ENCODE peak calls at places on chromosomes 16 and 17, in eight cellular contexts. One of them, this sample, is unnamed.

GRCh38 chr16:9134739-9135138 is 43.3 kb downstream of the HAPSTR1 start:
- DNase-seq in stimulated activated CD4-positive, alpha-beta T cell treated with anti-CD3 and anti-CD28 coated beads, Interleukin-4, amount 100 ng/mL, for 1 hour: peak
- DNase-seq in T-helper 17 cell: no peak
- DNase-seq in activated naive CD8-positive, alpha-beta T cell treated with anti-CD3 and anti-CD28 coated beads for 36 hours: peak
- DNase-seq in fibroblast of pulmonary artery: peak
- DNase-seq in GM23338: peak
- DNase-seq in esophagus squamous epithelium: no peak
- DNase-seq in tibial nerve: no peak
- DNase-seq in this sample: peak

GRCh38 chr17:75034236-75034908 is 12.4 kb downstream of the ATP5PD start:
- DNase-seq in esophagus squamous epithelium: no peak
- DNase-seq in GM23338: peak
- DNase-seq in stimulated activated CD4-positive, alpha-beta T cell treated with anti-CD3 and anti-CD28 coated beads, Interleukin-4, amount 100 ng/mL, for 1 hour: peak
- DNase-seq in activated naive CD8-positive, alpha-beta T cell treated with anti-CD3 and anti-CD28 coated beads for 36 hours: peak
- DNase-seq in fibroblast of pulmonary artery: peak
- DNase-seq in tibial nerve: peak
- DNase-seq in T-helper 17 cell: peak
- DNase-seq in this sample: peak

GRCh38 chr16:59111280-59111679 is 377.2 kb upstream of the GOT2 start:
- DNase-seq in esophagus squamous epithelium: no peak
- DNase-seq in activated naive CD8-positive, alpha-beta T cell treated with anti-CD3 and anti-CD28 coated beads for 36 hours: no peak
- DNase-seq in T-helper 17 cell: no peak
- DNase-seq in fibroblast of pulmonary artery: no peak
- DNase-seq in stimulated activated CD4-positive, alpha-beta T cell treated with anti-CD3 and anti-CD28 coated beads, Interleukin-4, amount 100 ng/mL, for 1 hour: no peak
- DNase-seq in tibial nerve: no peak
- DNase-seq in GM23338: no peak
- DNase-seq in this sample: no peak

GRCh38 chr16:24499193-24499814 is 40.1 kb upstream of the RBBP6 start:
- DNase-seq in activated naive CD8-positive, alpha-beta T cell treated with anti-CD3 and anti-CD28 coated beads for 36 hours: peak
- DNase-seq in esophagus squamous epithelium: no peak
- DNase-seq in T-helper 17 cell: no peak
- DNase-seq in fibroblast of pulmonary artery: peak
- DNase-seq in tibial nerve: no peak
- DNase-seq in stimulated activated CD4-positive, alpha-beta T cell treated with anti-CD3 and anti-CD28 coated beads, Interleukin-4, amount 100 ng/mL, for 1 hour: no peak
- DNase-seq in GM23338: peak
- DNase-seq in this sample: peak

GRCh38 chr17:5050281-5050680 is 15.1 kb upstream of the SLC52A1 start:
- DNase-seq in fibroblast of pulmonary artery: peak
- DNase-seq in stimulated activated CD4-positive, alpha-beta T cell treated with anti-CD3 and anti-CD28 coated beads, Interleukin-4, amount 100 ng/mL, for 1 hour: no peak
- DNase-seq in esophagus squamous epithelium: no peak
- DNase-seq in tibial nerve: no peak
- DNase-seq in T-helper 17 cell: no peak
- DNase-seq in activated naive CD8-positive, alpha-beta T cell treated with anti-CD3 and anti-CD28 coated beads for 36 hours: no peak
- DNase-seq in GM23338: no peak
- DNase-seq in this sample: no peak

GRCh38 chr17:82408938-82409318 is 9.2 kb upstream of the HEXD start:
- DNase-seq in esophagus squamous epithelium: no peak
- DNase-seq in activated naive CD8-positive, alpha-beta T cell treated with anti-CD3 and anti-CD28 coated beads for 36 hours: no peak
- DNase-seq in fibroblast of pulmonary artery: no peak
- DNase-seq in T-helper 17 cell: no peak
- DNase-seq in stimulated activated CD4-positive, alpha-beta T cell treated with anti-CD3 and anti-CD28 coated beads, Interleukin-4, amount 100 ng/mL, for 1 hour: no peak
- DNase-seq in GM23338: no peak
- DNase-seq in tibial nerve: no peak
- DNase-seq in this sample: no peak

GRCh38 chr16:15643453-15644305 is 725 bp upstream of the MARF1 start:
- DNase-seq in fibroblast of pulmonary artery: peak
- DNase-seq in GM23338: peak
- DNase-seq in T-helper 17 cell: no peak
- DNase-seq in activated naive CD8-positive, alpha-beta T cell treated with anti-CD3 and anti-CD28 coated beads for 36 hours: no peak
- DNase-seq in esophagus squamous epithelium: no peak
- DNase-seq in stimulated activated CD4-positive, alpha-beta T cell treated with anti-CD3 and anti-CD28 coated beads, Interleukin-4, amount 100 ng/mL, for 1 hour: peak
- DNase-seq in tibial nerve: no peak
- DNase-seq in this sample: peak

GRCh38 chr16:67676939-67677338 is 10.3 kb downstream of the C16orf86 start:
- DNase-seq in esophagus squamous epithelium: no peak
- DNase-seq in fibroblast of pulmonary artery: no peak
- DNase-seq in tibial nerve: no peak
- DNase-seq in T-helper 17 cell: no peak
- DNase-seq in activated naive CD8-positive, alpha-beta T cell treated with anti-CD3 and anti-CD28 coated beads for 36 hours: no peak
- DNase-seq in GM23338: no peak
- DNase-seq in stimulated activated CD4-positive, alpha-beta T cell treated with anti-CD3 and anti-CD28 coated beads, Interleukin-4, amount 100 ng/mL, for 1 hour: no peak
- DNase-seq in this sample: no peak

GRCh38 chr17:6454495-6455320 is 10.5 kb downstream of the PIMREG start:
- DNase-seq in activated naive CD8-positive, alpha-beta T cell treated with anti-CD3 and anti-CD28 coated beads for 36 hours: no peak
- DNase-seq in stimulated activated CD4-positive, alpha-beta T cell treated with anti-CD3 and anti-CD28 coated beads, Interleukin-4, amount 100 ng/mL, for 1 hour: no peak
- DNase-seq in esophagus squamous epithelium: no peak
- DNase-seq in tibial nerve: no peak
- DNase-seq in fibroblast of pulmonary artery: no peak
- DNase-seq in GM23338: peak
- DNase-seq in T-helper 17 cell: no peak
- DNase-seq in this sample: no peak

GRCh38 chr17:38868095-38868967 is 1.5 kb upstream of the LASP1 start:
- DNase-seq in GM23338: peak
- DNase-seq in esophagus squamous epithelium: no peak
- DNase-seq in fibroblast of pulmonary artery: peak
- DNase-seq in T-helper 17 cell: no peak
- DNase-seq in tibial nerve: peak
- DNase-seq in activated naive CD8-positive, alpha-beta T cell treated with anti-CD3 and anti-CD28 coated beads for 36 hours: peak
- DNase-seq in stimulated activated CD4-positive, alpha-beta T cell treated with anti-CD3 and anti-CD28 coated beads, Interleukin-4, amount 100 ng/mL, for 1 hour: no peak
- DNase-seq in this sample: peak

GRCh38 chr17:32269377-32269776 is 3.7 kb downstream of the RHBDL3 start:
- DNase-seq in fibroblast of pulmonary artery: no peak
- DNase-seq in stimulated activated CD4-positive, alpha-beta T cell treated with anti-CD3 and anti-CD28 coated beads, Interleukin-4, amount 100 ng/mL, for 1 hour: no peak
- DNase-seq in tibial nerve: no peak
- DNase-seq in T-helper 17 cell: no peak
- DNase-seq in GM23338: no peak
- DNase-seq in esophagus squamous epithelium: no peak
- DNase-seq in activated naive CD8-positive, alpha-beta T cell treated with anti-CD3 and anti-CD28 coated beads for 36 hours: no peak
- DNase-seq in this sample: no peak

GRCh38 chr17:34725008-34725407 is 145.6 kb downstream of the TMEM132E start:
- DNase-seq in tibial nerve: no peak
- DNase-seq in stimulated activated CD4-positive, alpha-beta T cell treated with anti-CD3 and anti-CD28 coated beads, Interleukin-4, amount 100 ng/mL, for 1 hour: no peak
- DNase-seq in fibroblast of pulmonary artery: no peak
- DNase-seq in esophagus squamous epithelium: no peak
- DNase-seq in GM23338: no peak
- DNase-seq in T-helper 17 cell: no peak
- DNase-seq in activated naive CD8-positive, alpha-beta T cell treated with anti-CD3 and anti-CD28 coated beads for 36 hours: no peak
- DNase-seq in this sample: no peak

GRCh38 chr17:17387017-17387416 is 83.8 kb downstream of the NT5M start:
- DNase-seq in stimulated activated CD4-positive, alpha-beta T cell treated with anti-CD3 and anti-CD28 coated beads, Interleukin-4, amount 100 ng/mL, for 1 hour: no peak
- DNase-seq in esophagus squamous epithelium: no peak
- DNase-seq in T-helper 17 cell: no peak
- DNase-seq in GM23338: no peak
- DNase-seq in activated naive CD8-positive, alpha-beta T cell treated with anti-CD3 and anti-CD28 coated beads for 36 hours: no peak
- DNase-seq in fibroblast of pulmonary artery: no peak
- DNase-seq in tibial nerve: no peak
- DNase-seq in this sample: no peak

GRCh38 chr16:716250-716607 is 1.3 kb downstream of the METRN start:
- DNase-seq in fibroblast of pulmonary artery: peak
- DNase-seq in tibial nerve: peak
- DNase-seq in esophagus squamous epithelium: no peak
- DNase-seq in stimulated activated CD4-positive, alpha-beta T cell treated with anti-CD3 and anti-CD28 coated beads, Interleukin-4, amount 100 ng/mL, for 1 hour: no peak
- DNase-seq in T-helper 17 cell: no peak
- DNase-seq in GM23338: peak
- DNase-seq in activated naive CD8-positive, alpha-beta T cell treated with anti-CD3 and anti-CD28 coated beads for 36 hours: no peak
- DNase-seq in this sample: no peak

GRCh38 chr16:54280751-54281150 is 5.8 kb downstream of the IRX3 start:
- DNase-seq in T-helper 17 cell: no peak
- DNase-seq in activated naive CD8-positive, alpha-beta T cell treated with anti-CD3 and anti-CD28 coated beads for 36 hours: no peak
- DNase-seq in esophagus squamous epithelium: no peak
- DNase-seq in GM23338: no peak
- DNase-seq in tibial nerve: no peak
- DNase-seq in stimulated activated CD4-positive, alpha-beta T cell treated with anti-CD3 and anti-CD28 coated beads, Interleukin-4, amount 100 ng/mL, for 1 hour: no peak
- DNase-seq in fibroblast of pulmonary artery: no peak
- DNase-seq in this sample: no peak

GRCh38 chr17:81252336-81253329 is 13.5 kb downstream of the NDUFAF8 start:
- DNase-seq in tibial nerve: no peak
- DNase-seq in stimulated activated CD4-positive, alpha-beta T cell treated with anti-CD3 and anti-CD28 coated beads, Interleukin-4, amount 100 ng/mL, for 1 hour: no peak
- DNase-seq in fibroblast of pulmonary artery: no peak
- DNase-seq in T-helper 17 cell: no peak
- DNase-seq in activated naive CD8-positive, alpha-beta T cell treated with anti-CD3 and anti-CD28 coated beads for 36 hours: no peak
- DNase-seq in esophagus squamous epithelium: no peak
- DNase-seq in GM23338: no peak
- DNase-seq in this sample: no peak

GRCh38 chr16:84103678-84104077 is 13.1 kb downstream of the MBTPS1 start:
- DNase-seq in activated naive CD8-positive, alpha-beta T cell treated with anti-CD3 and anti-CD28 coated beads for 36 hours: no peak
- DNase-seq in tibial nerve: no peak
- DNase-seq in T-helper 17 cell: no peak
- DNase-seq in esophagus squamous epithelium: no peak
- DNase-seq in stimulated activated CD4-positive, alpha-beta T cell treated with anti-CD3 and anti-CD28 coated beads, Interleukin-4, amount 100 ng/mL, for 1 hour: no peak
- DNase-seq in fibroblast of pulmonary artery: no peak
- DNase-seq in GM23338: no peak
- DNase-seq in this sample: no peak

GRCh38 chr16:852451-853185 is 52.1 kb upstream of the GNG13 start:
- DNase-seq in GM23338: no peak
- DNase-seq in tibial nerve: no peak
- DNase-seq in stimulated activated CD4-positive, alpha-beta T cell treated with anti-CD3 and anti-CD28 coated beads, Interleukin-4, amount 100 ng/mL, for 1 hour: no peak
- DNase-seq in T-helper 17 cell: no peak
- DNase-seq in fibroblast of pulmonary artery: no peak
- DNase-seq in activated naive CD8-positive, alpha-beta T cell treated with anti-CD3 and anti-CD28 coated beads for 36 hours: no peak
- DNase-seq in esophagus squamous epithelium: no peak
- DNase-seq in this sample: no peak

GRCh38 chr17:39903158-39903884 is 15.1 kb downstream of the GSDMB start:
- DNase-seq in T-helper 17 cell: no peak
- DNase-seq in GM23338: no peak
- DNase-seq in esophagus squamous epithelium: no peak
- DNase-seq in fibroblast of pulmonary artery: no peak
- DNase-seq in stimulated activated CD4-positive, alpha-beta T cell treated with anti-CD3 and anti-CD28 coated beads, Interleukin-4, amount 100 ng/mL, for 1 hour: no peak
- DNase-seq in tibial nerve: no peak
- DNase-seq in activated naive CD8-positive, alpha-beta T cell treated with anti-CD3 and anti-CD28 coated beads for 36 hours: no peak
- DNase-seq in this sample: no peak

GRCh38 chr17:82095777-82096708 is 2.0 kb downstream of the FASN start:
- DNase-seq in T-helper 17 cell: no peak
- DNase-seq in stimulated activated CD4-positive, alpha-beta T cell treated with anti-CD3 and anti-CD28 coated beads, Interleukin-4, amount 100 ng/mL, for 1 hour: no peak
- DNase-seq in esophagus squamous epithelium: no peak
- DNase-seq in fibroblast of pulmonary artery: no peak
- DNase-seq in activated naive CD8-positive, alpha-beta T cell treated with anti-CD3 and anti-CD28 coated beads for 36 hours: no peak
- DNase-seq in tibial nerve: no peak
- DNase-seq in GM23338: no peak
- DNase-seq in this sample: no peak